ENCODE peak calls at places on chromosomes 13 and 19, in ten cellular contexts. One of them, this sample, is unnamed.

GRCh38 chr19:17266589-17266974 is 661 bp upstream of the BABAM1 start:
- DNase-seq in lung: no peak
- DNase-seq in B cell: no peak
- DNase-seq in CD8-positive, alpha-beta T cell: no peak
- DNase-seq in WTC11: no peak
- DNase-seq in RWPE1: no peak
- DNase-seq in HFFc6: no peak
- DNase-seq in A673: no peak
- DNase-seq in Peyer's patch: no peak
- DNase-seq in kidney epithelial cell: no peak
- DNase-seq in this sample: no peak

GRCh38 chr13:48817166-48817802 is 158.4 kb upstream of the FNDC3A start:
- DNase-seq in B cell: no peak
- DNase-seq in HFFc6: no peak
- DNase-seq in A673: no peak
- DNase-seq in Peyer's patch: no peak
- DNase-seq in WTC11: no peak
- DNase-seq in CD8-positive, alpha-beta T cell: no peak
- DNase-seq in kidney epithelial cell: no peak
- DNase-seq in lung: no peak
- DNase-seq in RWPE1: no peak
- DNase-seq in this sample: no peak

GRCh38 chr13:39133781-39134180 is 95.5 kb downstream of the NHLRC3 start:
- DNase-seq in lung: no peak
- DNase-seq in HFFc6: no peak
- DNase-seq in CD8-positive, alpha-beta T cell: no peak
- DNase-seq in WTC11: no peak
- DNase-seq in RWPE1: no peak
- DNase-seq in kidney epithelial cell: no peak
- DNase-seq in B cell: no peak
- DNase-seq in Peyer's patch: no peak
- DNase-seq in A673: peak
- DNase-seq in this sample: no peak

GRCh38 chr19:2260341-2260751 is 4.1 kb upstream of the JSRP1 start:
- DNase-seq in CD8-positive, alpha-beta T cell: no peak
- DNase-seq in WTC11: no peak
- DNase-seq in lung: no peak
- DNase-seq in A673: no peak
- DNase-seq in Peyer's patch: no peak
- DNase-seq in kidney epithelial cell: no peak
- DNase-seq in HFFc6: no peak
- DNase-seq in B cell: peak
- DNase-seq in RWPE1: no peak
- DNase-seq in this sample: no peak

GRCh38 chr19:4877753-4878490 is 10.5 kb upstream of the PLIN3 start:
- DNase-seq in CD8-positive, alpha-beta T cell: no peak
- DNase-seq in Peyer's patch: no peak
- DNase-seq in B cell: no peak
- DNase-seq in RWPE1: no peak
- DNase-seq in A673: no peak
- DNase-seq in kidney epithelial cell: no peak
- DNase-seq in HFFc6: no peak
- DNase-seq in WTC11: no peak
- DNase-seq in lung: no peak
- DNase-seq in this sample: no peak

GRCh38 chr13:34654682-34655081 is 287.4 kb upstream of the NBEA start:
- DNase-seq in A673: no peak
- DNase-seq in CD8-positive, alpha-beta T cell: no peak
- DNase-seq in HFFc6: no peak
- DNase-seq in Peyer's patch: no peak
- DNase-seq in B cell: no peak
- DNase-seq in RWPE1: no peak
- DNase-seq in kidney epithelial cell: no peak
- DNase-seq in lung: no peak
- DNase-seq in WTC11: no peak
- DNase-seq in this sample: no peak

GRCh38 chr13:32150794-32151193 is 119.2 kb downstream of the FRY start:
- DNase-seq in WTC11: no peak
- DNase-seq in A673: no peak
- DNase-seq in CD8-positive, alpha-beta T cell: no peak
- DNase-seq in Peyer's patch: no peak
- DNase-seq in HFFc6: peak
- DNase-seq in kidney epithelial cell: no peak
- DNase-seq in B cell: no peak
- DNase-seq in RWPE1: no peak
- DNase-seq in lung: peak
- DNase-seq in this sample: no peak

GRCh38 chr13:97934590-97934989 is 18.9 kb upstream of the IPO5 start:
- DNase-seq in Peyer's patch: no peak
- DNase-seq in lung: no peak
- DNase-seq in kidney epithelial cell: no peak
- DNase-seq in A673: no peak
- DNase-seq in WTC11: no peak
- DNase-seq in RWPE1: no peak
- DNase-seq in HFFc6: no peak
- DNase-seq in CD8-positive, alpha-beta T cell: no peak
- DNase-seq in B cell: no peak
- DNase-seq in this sample: no peak

GRCh38 chr19:7119582-7119981 is 50.1 kb downstream of the ZNF557 start:
- DNase-seq in B cell: no peak
- DNase-seq in HFFc6: no peak
- DNase-seq in CD8-positive, alpha-beta T cell: no peak
- DNase-seq in kidney epithelial cell: no peak
- DNase-seq in lung: no peak
- DNase-seq in Peyer's patch: no peak
- DNase-seq in A673: no peak
- DNase-seq in WTC11: no peak
- DNase-seq in RWPE1: no peak
- DNase-seq in this sample: no peak

GRCh38 chr19:4606921-4607678 is 32.2 kb upstream of the TNFAIP8L1 start:
- DNase-seq in kidney epithelial cell: no peak
- DNase-seq in WTC11: peak
- DNase-seq in B cell: no peak
- DNase-seq in A673: peak
- DNase-seq in HFFc6: no peak
- DNase-seq in RWPE1: no peak
- DNase-seq in lung: no peak
- DNase-seq in Peyer's patch: no peak
- DNase-seq in CD8-positive, alpha-beta T cell: no peak
- DNase-seq in this sample: no peak

GRCh38 chr19:2248136-2249009 is 750 bp upstream of the AMH start:
- DNase-seq in WTC11: no peak
- DNase-seq in RWPE1: no peak
- DNase-seq in HFFc6: no peak
- DNase-seq in B cell: no peak
- DNase-seq in lung: no peak
- DNase-seq in kidney epithelial cell: no peak
- DNase-seq in A673: no peak
- DNase-seq in CD8-positive, alpha-beta T cell: no peak
- DNase-seq in Peyer's patch: no peak
- DNase-seq in this sample: no peak

GRCh38 chr19:38849746-38850230 is at the start of gene HNRNPL:
- DNase-seq in kidney epithelial cell: no peak
- DNase-seq in RWPE1: peak
- DNase-seq in WTC11: peak
- DNase-seq in A673: no peak
- DNase-seq in B cell: no peak
- DNase-seq in HFFc6: no peak
- DNase-seq in lung: peak
- DNase-seq in Peyer's patch: no peak
- DNase-seq in CD8-positive, alpha-beta T cell: no peak
- DNase-seq in this sample: peak

DNA sequence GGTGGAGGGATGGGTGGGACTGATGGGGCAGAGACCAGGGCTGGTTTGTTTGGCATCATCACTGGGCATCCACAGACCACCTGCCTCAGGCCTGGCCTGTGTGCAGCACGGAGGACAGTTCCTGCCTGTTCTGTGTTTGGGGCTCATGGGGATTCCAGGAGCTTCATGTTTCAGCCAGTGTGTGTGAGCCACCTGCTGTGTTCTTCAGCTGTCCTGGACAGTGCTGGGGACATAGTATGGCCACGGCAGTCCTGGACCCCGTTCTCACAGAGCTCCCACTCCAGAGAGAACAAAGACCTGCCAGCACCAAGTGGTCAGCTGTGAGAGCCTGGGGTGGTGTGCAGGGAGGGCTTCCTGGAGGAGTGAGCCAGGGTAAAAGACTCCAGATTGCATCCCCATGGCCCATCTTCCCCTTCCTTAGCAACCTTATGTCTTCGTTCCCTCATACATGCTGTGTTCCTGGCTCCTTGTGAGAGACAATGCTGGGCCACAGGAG is 2.0 kb upstream of the CCDC97 start:
- DNase-seq in kidney epithelial cell: no peak
- DNase-seq in A673: no peak
- DNase-seq in WTC11: no peak
- DNase-seq in CD8-positive, alpha-beta T cell: no peak
- DNase-seq in lung: no peak
- DNase-seq in RWPE1: no peak
- DNase-seq in B cell: peak
- DNase-seq in Peyer's patch: no peak
- DNase-seq in HFFc6: no peak
- DNase-seq in this sample: peak
- TF ChIP-seq CTCF in kidney epithelial cell: no peak
- TF ChIP-seq CTCF in A673: no peak
- TF ChIP-seq CTCF in WTC11: no peak
- TF ChIP-seq CTCF in CD8-positive, alpha-beta T cell: no peak
- TF ChIP-seq CTCF in lung: no peak
- TF ChIP-seq CTCF in RWPE1: no peak
- TF ChIP-seq CTCF in B cell: no peak
- TF ChIP-seq CTCF in Peyer's patch: no peak
- TF ChIP-seq CTCF in HFFc6: no peak
- TF ChIP-seq CTCF in this sample: no peak

GRCh38 chr13:41401371-41401770 is 56.0 kb upstream of the RGCC start:
- DNase-seq in RWPE1: no peak
- DNase-seq in lung: no peak
- DNase-seq in Peyer's patch: no peak
- DNase-seq in B cell: no peak
- DNase-seq in A673: peak
- DNase-seq in WTC11: peak
- DNase-seq in CD8-positive, alpha-beta T cell: no peak
- DNase-seq in HFFc6: no peak
- DNase-seq in kidney epithelial cell: no peak
- DNase-seq in this sample: no peak
- TF ChIP-seq CTCF in RWPE1: no peak
- TF ChIP-seq CTCF in lung: no peak
- TF ChIP-seq CTCF in Peyer's patch: no peak
- TF ChIP-seq CTCF in B cell: no peak
- TF ChIP-seq CTCF in A673: peak
- TF ChIP-seq CTCF in WTC11: no peak
- TF ChIP-seq CTCF in CD8-positive, alpha-beta T cell: no peak
- TF ChIP-seq CTCF in HFFc6: no peak
- TF ChIP-seq CTCF in kidney epithelial cell: no peak
- TF ChIP-seq CTCF in this sample: no peak

GRCh38 chr19:629961-630714 is 3.2 kb downstream of the POLRMT start:
- DNase-seq in lung: no peak
- DNase-seq in B cell: no peak
- DNase-seq in A673: no peak
- DNase-seq in Peyer's patch: no peak
- DNase-seq in WTC11: no peak
- DNase-seq in CD8-positive, alpha-beta T cell: no peak
- DNase-seq in HFFc6: no peak
- DNase-seq in RWPE1: no peak
- DNase-seq in kidney epithelial cell: no peak
- DNase-seq in this sample: no peak

GRCh38 chr19:633786-634639 is 676 bp upstream of the POLRMT start:
- DNase-seq in RWPE1: no peak
- DNase-seq in lung: no peak
- DNase-seq in HFFc6: peak
- DNase-seq in CD8-positive, alpha-beta T cell: no peak
- DNase-seq in WTC11: no peak
- DNase-seq in kidney epithelial cell: no peak
- DNase-seq in A673: peak
- DNase-seq in Peyer's patch: no peak
- DNase-seq in B cell: no peak
- DNase-seq in this sample: no peak

GRCh38 chr19:632228-633067 is 889 bp downstream of the POLRMT start:
- DNase-seq in lung: no peak
- DNase-seq in Peyer's patch: no peak
- DNase-seq in WTC11: peak
- DNase-seq in RWPE1: peak
- DNase-seq in B cell: no peak
- DNase-seq in A673: peak
- DNase-seq in kidney epithelial cell: no peak
- DNase-seq in CD8-positive, alpha-beta T cell: no peak
- DNase-seq in HFFc6: peak
- DNase-seq in this sample: no peak

GRCh38 chr19:634975-635652 is 1.8 kb upstream of the POLRMT start:
- DNase-seq in kidney epithelial cell: no peak
- DNase-seq in WTC11: no peak
- DNase-seq in A673: no peak
- DNase-seq in CD8-positive, alpha-beta T cell: no peak
- DNase-seq in Peyer's patch: no peak
- DNase-seq in B cell: no peak
- DNase-seq in HFFc6: no peak
- DNase-seq in RWPE1: no peak
- DNase-seq in lung: no peak
- DNase-seq in this sample: no peak

GRCh38 chr19:633068-633785 is at the start of gene POLRMT:
- DNase-seq in CD8-positive, alpha-beta T cell: peak
- DNase-seq in HFFc6: peak
- DNase-seq in A673: peak
- DNase-seq in kidney epithelial cell: peak
- DNase-seq in Peyer's patch: peak
- DNase-seq in RWPE1: peak
- DNase-seq in WTC11: peak
- DNase-seq in B cell: peak
- DNase-seq in lung: peak
- DNase-seq in this sample: peak
- TF ChIP-seq CTCF in CD8-positive, alpha-beta T cell: no peak
- TF ChIP-seq CTCF in HFFc6: no peak
- TF ChIP-seq CTCF in A673: no peak
- TF ChIP-seq CTCF in kidney epithelial cell: no peak
- TF ChIP-seq CTCF in Peyer's patch: no peak
- TF ChIP-seq CTCF in RWPE1: no peak
- TF ChIP-seq CTCF in WTC11: no peak
- TF ChIP-seq CTCF in B cell: no peak
- TF ChIP-seq CTCF in lung: no peak
- TF ChIP-seq CTCF in this sample: no peak

DNA sequence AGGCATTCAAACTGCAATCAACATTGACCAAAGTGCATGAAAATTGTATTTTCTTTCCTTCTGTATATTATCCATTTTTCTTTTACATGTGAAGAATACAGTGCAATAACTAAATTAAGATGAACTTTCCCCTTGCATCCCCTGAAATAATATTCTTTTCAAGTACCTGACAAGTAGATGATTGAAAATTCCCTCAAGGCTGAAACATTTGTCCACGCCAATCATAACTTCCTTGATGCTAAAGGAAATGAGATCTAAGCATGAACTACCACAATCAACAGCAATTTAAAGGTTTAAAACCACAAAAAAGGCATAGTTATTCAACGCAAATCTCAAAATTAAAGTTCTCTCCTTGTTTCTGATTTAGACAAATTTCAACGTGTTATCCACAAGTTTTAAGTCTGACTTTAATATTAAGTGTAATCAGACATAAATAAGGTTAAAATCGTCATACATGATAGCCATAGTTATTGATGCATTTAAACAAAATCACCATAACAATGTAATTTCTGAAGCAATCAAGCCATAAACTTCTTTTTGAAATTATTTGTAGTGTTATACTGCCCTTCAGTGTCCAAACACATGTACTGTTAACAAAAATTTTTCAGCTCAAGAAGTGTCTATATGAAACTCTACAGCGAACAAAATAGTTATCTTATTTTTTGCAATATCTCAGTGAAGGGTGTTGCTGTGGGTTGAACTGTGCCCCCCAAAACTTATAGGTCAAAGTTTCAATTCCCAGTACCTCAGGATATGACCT is 169.5 kb downstream of the DCLK1 start:
- DNase-seq in kidney epithelial cell: no peak
- DNase-seq in WTC11: no peak
- DNase-seq in HFFc6: no peak
- DNase-seq in B cell: no peak
- DNase-seq in CD8-positive, alpha-beta T cell: no peak
- DNase-seq in RWPE1: no peak
- DNase-seq in Peyer's patch: no peak
- DNase-seq in A673: peak
- DNase-seq in lung: no peak
- DNase-seq in this sample: no peak
- TF ChIP-seq CTCF in kidney epithelial cell: no peak
- TF ChIP-seq CTCF in WTC11: no peak
- TF ChIP-seq CTCF in HFFc6: peak
- TF ChIP-seq CTCF in B cell: no peak
- TF ChIP-seq CTCF in CD8-positive, alpha-beta T cell: no peak
- TF ChIP-seq CTCF in RWPE1: no peak
- TF ChIP-seq CTCF in Peyer's patch: no peak
- TF ChIP-seq CTCF in A673: peak
- TF ChIP-seq CTCF in lung: no peak
- TF ChIP-seq CTCF in this sample: no peak

This sample was measured in natural killer cell.